ENCODE peak calls at places on chromosomes 13 and 19, in four cellular contexts. C is sigmoid colon, A is breast epithelium, B is uterus. Z is an unnamed sample.

GRCh38 chr13:33292712-33293111 is 7.2 kb upstream of the STARD13 start:
- DNase-seq in B (no peak), A (no peak), C (no peak), Z (no peak)

GRCh38 chr13:46369506-46370268 is 17.4 kb downstream of the RUBCNL start:
- DNase-seq in C (no peak), B (no peak), A (no peak), Z (no peak)

GRCh38 chr13:112506046-112506445 is 81.9 kb downstream of the TUBGCP3 start:
- DNase-seq in B (no peak), C (no peak), A (no peak), Z (no peak)

GRCh38 chr19:47109541-47110375 is 3.8 kb downstream of the ZC3H4 start:
- DNase-seq in A (no peak), C (no peak), B (no peak), Z (no peak)

GRCh38 chr13:113407531-113408393 is 43.8 kb upstream of the GRTP1 start:
- DNase-seq in A (no peak), C (peak), B (no peak), Z (no peak)

GRCh38 chr13:30857018-30857417 is 49.1 kb upstream of the MEDAG start:
- DNase-seq in A (no peak), B (no peak), C (no peak), Z (no peak)

GRCh38 chr13:27113436-27113835 is 58.2 kb downstream of the USP12 start:
- DNase-seq in C (no peak), B (no peak), A (no peak), Z (no peak)

GRCh38 chr19:7867092-7867844 is 6.9 kb downstream of the PRR36 start:
- DNase-seq in C (no peak), A (no peak), B (no peak), Z (no peak)

GRCh38 chr19:33212773-33213172 is 12.9 kb downstream of the SLC7A10 start:
- DNase-seq in A (no peak), C (no peak), B (no peak), Z (no peak)

GRCh38 chr19:6090634-6091033 is 19.7 kb downstream of the RFX2 start:
- DNase-seq in B (no peak), C (no peak), A (no peak), Z (no peak)

GRCh38 chr19:16076958-16077611 is 790 bp downstream of the TPM4 start:
- DNase-seq in B (no peak), A (peak), C (peak), Z (no peak)

GRCh38 chr19:18174983-18175382 is 1.4 kb downstream of the IFI30 start:
- DNase-seq in B (no peak), A (no peak), C (no peak), Z (no peak)

GRCh38 chr13:67229438-67230242 is 496 bp downstream of the PCDH9 start:
- DNase-seq in C (no peak), A (no peak), B (no peak), Z (no peak)

GRCh38 chr19:6519289-6519688 is 11.5 kb upstream of the TNFSF9 start:
- DNase-seq in B (no peak), A (no peak), C (no peak), Z (no peak)

GRCh38 chr19:15266683-15267082 is 34.4 kb upstream of the EPHX3 start:
- DNase-seq in C (no peak), B (no peak), A (no peak), Z (no peak)

GRCh38 chr19:17847538-17848366 is at the start of gene JAK3:
- DNase-seq in A (no peak), C (no peak), B (no peak), Z (no peak)

GRCh38 chr13:86567119-86567518 is 767.9 kb upstream of the SLITRK6 start:
- DNase-seq in C (no peak), B (no peak), A (no peak), Z (no peak)

GRCh38 chr13:72181661-72182060 is 314.7 kb upstream of the DACH1 start:
- DNase-seq in B (no peak), A (no peak), C (no peak), Z (no peak)

GRCh38 chr19:45442927-45443461 is 19.3 kb upstream of the ERCC1 start:
- DNase-seq in B (peak), A (no peak), C (peak), Z (no peak)

GRCh38 chr13:45511310-45512147 is 46.8 kb downstream of the COG3 start:
- DNase-seq in C (no peak), A (no peak), B (no peak), Z (peak)

GRCh38 chr13:45200701-45201230 is at the start of gene KCTD4:
- DNase-seq in B (no peak), C (no peak), A (no peak), Z (no peak)

GRCh38 chr19:5155586-5156210 is 184.9 kb downstream of the PTPRS start:
- DNase-seq in A (no peak), B (no peak), C (no peak), Z (no peak)

GRCh38 chr13:48838193-48839000 is 137.3 kb upstream of the FNDC3A start:
- DNase-seq in B (no peak), C (no peak), A (no peak), Z (no peak)

GRCh38 chr13:34070544-34071303 is 252.8 kb downstream of the RFC3 start:
- DNase-seq in C (no peak), B (no peak), A (no peak), Z (no peak)

GRCh38 chr13:52832268-52832667 is 16.2 kb downstream of the PCDH8 start:
- DNase-seq in A (no peak), C (no peak), B (no peak), Z (no peak)

GRCh38 chr13:113954046-113954841 is 19.6 kb downstream of the C13orf46 start:
- DNase-seq in A (no peak), C (no peak), B (no peak), Z (no peak)

GRCh38 chr19:19132912-19133311 is 5.4 kb downstream of the TMEM161A start:
- DNase-seq in B (no peak), C (no peak), A (no peak), Z (no peak)

GRCh38 chr13:48411281-48412099 is 1.4 kb downstream of the LPAR6 start:
- DNase-seq in A (no peak), B (no peak), C (no peak), Z (no peak)

GRCh38 chr19:4676955-4677731 is 7.0 kb upstream of the MYDGF start:
- DNase-seq in A (no peak), B (no peak), C (peak), Z (peak)

GRCh38 chr13:26377038-26377437 is 123.1 kb downstream of the CDK8 start:
- DNase-seq in A (no peak), B (no peak), C (no peak), Z (peak)

GRCh38 chr13:29504691-29505090 is 90.8 kb downstream of the SLC7A1 start:
- DNase-seq in A (no peak), C (no peak), B (no peak), Z (no peak)

GRCh38 chr19:5445667-5446066 is 9.6 kb upstream of the ZNRF4 start:
- DNase-seq in B (no peak), C (no peak), A (no peak), Z (no peak)

GRCh38 chr19:648305-648704 is 8.6 kb downstream of the FGF22 start:
- DNase-seq in C (no peak), A (no peak), B (no peak), Z (no peak)
- TF ChIP-seq POLR2A in C (no peak), A (no peak), B (no peak), Z (no peak)

GRCh38 chr13:110913911-110914292 is 967 bp downstream of the ANKRD10 start:
- DNase-seq in C (no peak), B (no peak), A (no peak), Z (no peak)

GRCh38 chr13:110915057-110915873 is at the start of gene ANKRD10:
- DNase-seq in B (peak), C (peak), A (peak), Z (peak)

GRCh38 chr13:110916671-110917142 is 1.8 kb upstream of the ANKRD10 start:
- DNase-seq in B (no peak), C (no peak), A (no peak), Z (no peak)

GRCh38 chr13:110914293-110915056 is 394 bp downstream of the ANKRD10 start:
- DNase-seq in C (peak), B (peak), A (no peak), Z (no peak)

GRCh38 chr13:110915874-110916670 is 1.2 kb upstream of the ANKRD10 start:
- DNase-seq in B (no peak), A (no peak), C (no peak), Z (no peak)
- TF ChIP-seq POLR2A in B (no peak), A (no peak), C (no peak), Z (no peak)

GRCh38 chr19:629961-630714 is 3.2 kb downstream of the POLRMT start:
- DNase-seq in C (no peak), B (no peak), A (no peak), Z (no peak)
- TF ChIP-seq POLR2A in C (no peak), B (no peak), A (no peak), Z (no peak)

GRCh38 chr19:40416918-40417713 is 3.9 kb upstream of the PRX start:
- DNase-seq in B (no peak), A (no peak), C (peak), Z (no peak)
- TF ChIP-seq POLR2A in B (peak), A (peak), C (peak), Z (no peak)

GRCh38 chr19:52690395-52691214 is 44.2 kb downstream of the ZNF611 start:
- DNase-seq in C (peak), B (peak), A (peak), Z (peak)
- TF ChIP-seq POLR2A in C (peak), B (peak), A (peak), Z (no peak)

GRCh38 chr13:57629821-57630235 is 1.7 kb upstream of the PCDH17 start:
- DNase-seq in A (peak), C (peak), B (peak), Z (no peak)
- TF ChIP-seq POLR2A in A (no peak), C (peak), B (peak), Z (no peak)

DNA sequence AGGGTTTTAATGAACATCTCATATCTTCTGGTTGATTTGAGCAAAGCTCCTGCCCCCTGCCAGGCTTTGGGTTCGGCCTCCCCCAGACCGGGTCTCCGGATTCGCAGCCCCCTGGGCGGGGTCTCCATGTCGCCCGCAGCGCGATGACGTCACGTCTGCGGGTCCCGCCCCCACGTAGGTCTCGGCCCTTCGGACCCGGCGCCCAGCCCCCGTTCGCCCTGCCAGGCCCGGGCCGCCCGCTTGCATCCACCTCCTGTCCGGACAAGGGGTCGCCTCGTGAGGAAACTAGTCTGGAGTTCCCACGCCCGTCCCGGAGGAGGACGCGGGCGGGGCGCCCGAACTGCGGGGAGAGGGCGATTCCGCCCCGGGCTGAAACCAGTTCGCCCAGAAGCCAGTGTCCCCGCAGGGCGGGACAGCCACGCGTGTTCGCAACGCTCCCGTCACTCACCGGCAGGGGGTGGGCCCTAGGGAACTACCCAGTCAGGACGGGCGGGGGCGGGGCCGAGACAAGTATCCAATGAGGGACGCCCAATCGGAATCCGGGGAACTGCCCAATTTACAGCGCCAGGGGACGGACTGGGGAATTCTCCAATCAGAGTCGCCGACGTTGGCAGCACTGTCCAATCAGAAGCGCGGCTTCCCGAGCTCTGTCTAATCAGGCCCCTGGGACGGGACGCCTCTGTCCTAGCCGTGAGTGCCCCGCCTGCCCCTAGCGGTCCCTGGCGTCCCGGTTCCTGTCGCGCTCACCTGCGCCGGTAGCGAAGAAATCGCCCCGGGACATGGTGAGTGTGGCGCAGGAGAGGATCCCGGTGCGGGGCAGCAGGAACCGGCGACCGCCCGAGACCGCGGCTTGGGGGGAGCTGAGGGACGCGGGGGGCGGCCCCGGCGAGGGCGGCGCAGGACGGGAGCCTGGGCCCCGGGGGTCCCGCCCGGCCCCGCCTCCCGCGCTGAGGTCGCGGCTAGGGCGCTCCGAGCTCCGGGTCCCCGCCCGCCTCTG is at the start of gene ZNF555:
- DNase-seq in A (peak), B (peak), C (peak), Z (peak)
- TF ChIP-seq POLR2A in A (no peak), B (peak), C (peak), Z (no peak)

DNA sequence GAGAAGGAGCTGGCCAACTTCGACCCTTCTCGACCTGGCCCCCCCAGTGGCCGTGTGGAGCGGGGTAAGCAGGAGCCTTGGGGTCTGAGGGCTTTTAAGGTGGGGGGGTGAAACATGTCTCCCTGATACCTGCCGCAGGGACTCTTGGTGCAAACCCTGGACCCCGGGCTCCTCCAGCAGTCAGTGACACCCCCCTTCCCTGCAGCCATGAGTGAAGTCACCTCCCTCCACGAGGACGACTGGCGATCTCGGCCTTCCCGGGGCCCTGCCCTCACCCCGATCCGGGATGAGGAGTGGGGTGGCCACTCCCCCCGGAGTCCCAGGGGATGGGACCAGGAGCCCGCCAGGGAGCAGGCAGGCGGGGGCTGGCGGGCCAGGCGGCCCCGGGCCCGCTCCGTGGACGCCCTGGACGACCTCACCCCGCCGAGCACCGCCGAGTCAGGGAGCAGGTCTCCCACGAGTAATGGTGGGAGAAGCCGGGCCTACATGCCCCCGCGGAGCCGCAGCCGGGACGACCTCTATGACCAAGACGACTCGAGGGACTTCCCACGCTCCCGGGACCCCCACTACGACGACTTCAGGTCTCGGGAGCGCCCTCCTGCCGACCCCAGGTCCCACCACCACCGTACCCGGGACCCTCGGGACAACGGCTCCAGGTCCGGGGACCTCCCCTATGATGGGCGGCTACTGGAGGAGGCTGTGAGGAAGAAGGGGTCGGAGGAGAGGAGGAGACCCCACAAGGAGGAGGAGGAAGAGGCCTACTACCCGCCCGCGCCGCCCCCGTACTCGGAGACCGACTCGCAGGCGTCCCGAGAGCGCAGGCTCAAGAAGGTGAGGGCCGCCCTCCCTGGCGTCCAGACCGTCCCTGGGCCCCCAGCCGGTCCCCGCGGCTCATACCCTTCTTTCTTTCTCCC is 1.6 kb upstream of the USF2 start:
- DNase-seq in C (peak), B (peak), A (no peak), Z (no peak)
- TF ChIP-seq POLR2A in C (no peak), B (no peak), A (no peak), Z (no peak)

GRCh38 chr19:35939307-35940077 is 3.3 kb downstream of the LRFN3 start:
- DNase-seq in C (no peak), A (no peak), B (no peak), Z (no peak)
- TF ChIP-seq POLR2A in C (no peak), A (no peak), B (no peak), Z (no peak)

GRCh38 chr19:40423938-40424337 is 1.9 kb downstream of the SERTAD1 start:
- DNase-seq in B (no peak), A (no peak), C (no peak), Z (no peak)

GRCh38 chr19:40423227-40423566 is 2.6 kb downstream of the SERTAD1 start:
- DNase-seq in A (no peak), C (no peak), B (no peak), Z (no peak)

GRCh38 chr19:40422428-40423226 is 3.2 kb downstream of the SERTAD1 start:
- DNase-seq in B (no peak), A (no peak), C (no peak), Z (no peak)

GRCh38 chr19:40425450-40426287 is at the start of gene SERTAD1:
- DNase-seq in B (peak), C (peak), A (peak), Z (peak)

DNA sequence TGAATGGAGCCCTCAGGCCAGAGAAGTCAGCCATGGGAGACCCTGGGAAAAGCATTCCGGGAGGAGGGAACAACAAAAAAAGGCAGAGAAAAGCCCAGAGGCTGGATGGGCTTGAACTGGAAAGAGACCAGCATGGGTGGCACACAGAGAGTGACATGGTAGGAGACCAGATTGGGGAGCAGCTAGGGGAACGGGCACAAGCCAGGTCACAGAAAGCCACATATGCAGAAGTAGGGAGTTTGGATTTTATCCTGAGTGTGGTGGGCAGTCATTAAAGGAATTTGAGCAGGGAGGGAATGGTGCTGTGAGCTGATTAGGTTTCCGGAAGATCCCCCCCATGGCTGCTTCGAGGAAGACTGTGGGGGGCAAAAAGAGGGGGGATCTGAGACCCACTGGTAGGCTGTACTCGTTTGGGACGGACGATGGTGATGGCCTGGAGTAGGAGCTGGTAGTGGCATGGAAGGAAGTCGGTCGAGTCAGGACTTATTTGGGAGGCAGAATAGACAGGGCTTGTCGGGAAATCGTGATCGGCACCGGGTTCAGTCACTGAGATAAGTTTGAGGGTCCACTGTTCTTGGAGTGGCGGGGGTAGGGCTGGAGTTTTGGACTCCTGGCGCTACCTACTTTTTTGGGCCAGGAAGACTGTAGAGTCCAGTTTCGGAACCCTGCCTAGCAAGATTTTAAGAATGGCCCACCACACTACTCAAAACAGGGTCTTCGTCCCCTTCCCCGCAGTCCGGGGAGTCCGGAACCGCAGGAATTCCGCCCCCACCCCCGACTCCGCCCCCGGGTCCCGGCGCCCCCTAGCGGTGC is 949 bp downstream of the SERTAD1 start:
- DNase-seq in C (no peak), B (no peak), A (no peak), Z (no peak)
- TF ChIP-seq POLR2A in C (no peak), B (no peak), A (no peak), Z (no peak)

Z was measured in HCT116.